ENCODE peak calls at places on chromosomes 5 and 9, in eight cellular contexts. I, V, Q, R, J, B, M and S are unnamed samples.

GRCh38 chr9:13125261-13125660 is 154.2 kb downstream of the MPDZ start:
- DNase-seq in V (no peak), Q (no peak), J (no peak), R (no peak), M (no peak), B (no peak), I (no peak), S (no peak)

GRCh38 chr9:98795970-98796363 is 388 bp downstream of the ANKS6 start:
- DNase-seq in V (peak), J (no peak), Q (no peak), R (no peak), I (no peak), M (no peak), B (no peak), S (peak)

GRCh38 chr9:18189876-18190670 is 283.9 kb upstream of the ADAMTSL1 start:
- DNase-seq in J (no peak), R (no peak), Q (no peak), B (no peak), M (peak), I (no peak), V (no peak), S (no peak)

GRCh38 chr5:71974165-71974564 is 133.1 kb upstream of the MAP1B start:
- DNase-seq in M (peak), V (no peak), J (no peak), Q (no peak), B (no peak), I (peak), R (no peak), S (peak)

GRCh38 chr5:76406567-76407155 is 3.6 kb downstream of the IQGAP2 start:
- DNase-seq in I (no peak), Q (no peak), V (no peak), M (no peak), R (no peak), B (no peak), J (no peak), S (no peak)

GRCh38 chr5:141805874-141806273 is 72.3 kb downstream of the PCDH1 start:
- DNase-seq in I (no peak), B (no peak), J (no peak), Q (no peak), V (no peak), M (peak), R (peak), S (no peak)

GRCh38 chr5:140266471-140267200 is 36.3 kb downstream of the PFDN1 start:
- DNase-seq in M (no peak), B (no peak), R (no peak), I (no peak), J (no peak), V (no peak), Q (no peak), S (no peak)

GRCh38 chr5:44945743-44946142 is 137.0 kb downstream of the MRPS30 start:
- DNase-seq in B (no peak), R (no peak), Q (no peak), I (no peak), V (no peak), J (no peak), M (no peak), S (no peak)

GRCh38 chr5:53557386-53557785 is 3.1 kb upstream of the NDUFS4 start:
- DNase-seq in I (peak), R (peak), V (no peak), M (peak), Q (no peak), B (no peak), J (no peak), S (no peak)

GRCh38 chr5:159049844-159050318 is 49.8 kb downstream of the EBF1 start:
- DNase-seq in Q (no peak), V (no peak), M (peak), B (no peak), R (no peak), J (no peak), I (peak), S (no peak)

GRCh38 chr5:69416180-69416579 is 1.3 kb downstream of the MARVELD2 start:
- DNase-seq in V (no peak), B (no peak), J (no peak), I (no peak), Q (no peak), M (no peak), R (no peak), S (no peak)

GRCh38 chr9:79889325-79889724 is 317.6 kb downstream of the TLE4 start:
- DNase-seq in V (no peak), M (no peak), Q (no peak), B (no peak), J (no peak), I (no peak), R (no peak), S (no peak)

GRCh38 chr5:9776525-9776924 is 146.4 kb upstream of the TAS2R1 start:
- DNase-seq in M (peak), B (no peak), Q (no peak), V (no peak), I (no peak), J (no peak), R (no peak), S (no peak)